ENCODE peak calls at places on chromosomes 6 and 20, in six cellular contexts. F is right cardiac atrium, W is iPS DF 6.9, V is trophoblast cell, U is stomach, A is upper lobe of left lung. N is an unnamed sample. For H3K9me3, the result is how much of the 10 kb centered on the place peaks cover.

GRCh38 chr6:131532476-131533108 is 40.4 kb upstream of the ARG1 start:
- DNase-seq in F (no peak), W (no peak), V (no peak), U (no peak), A (no peak), N (no peak)

GRCh38 chr6:44788387-44788981 is 401.0 kb downstream of the CDC5L start:
- DNase-seq in F (no peak), W (no peak), V (no peak), U (no peak), A (no peak), N (no peak)

GRCh38 chr6:108616973-108617372 is 56.3 kb downstream of the FOXO3 start:
- DNase-seq in F (no peak), W (no peak), V (no peak), U (no peak), A (no peak), N (no peak)

GRCh38 chr20:20606046-20606445 is 106.4 kb downstream of the RALGAPA2 start:
- DNase-seq in F (no peak), W (no peak), V (no peak), U (no peak), A (no peak), N (no peak)

GRCh38 chr20:53079883-53080282 is 107.7 kb downstream of the TSHZ2 start:
- DNase-seq in F (no peak), W (no peak), V (no peak), U (no peak), A (no peak), N (no peak)

GRCh38 chr20:57657537-57658446 is 37.6 kb upstream of the ZBP1 start:
- DNase-seq in F (peak), W (no peak), V (no peak), U (peak), A (peak), N (peak)

GRCh38 chr20:19913927-19914614 is 103.1 kb upstream of the NAA20 start:
- DNase-seq in F (no peak), W (no peak), V (peak), U (no peak), A (no peak), N (no peak)

GRCh38 chr20:36527331-36528125 is 13.8 kb upstream of the MYL9 start:
- DNase-seq in F (peak), W (no peak), V (no peak), U (no peak), A (no peak), N (no peak)

GRCh38 chr20:48238326-48238725 is 453.0 kb upstream of the SULF2 start:
- DNase-seq in F (no peak), W (no peak), V (no peak), U (no peak), A (no peak), N (no peak)

GRCh38 chr20:46520976-46521579 is 7.7 kb upstream of the ZNF334 start:
- DNase-seq in F (peak), W (peak), V (peak), U (peak), A (peak), N (no peak)

GRCh38 chr20:44079968-44080560 is 106.9 kb downstream of the JPH2 start:
- DNase-seq in F (no peak), W (no peak), V (no peak), U (no peak), A (no peak), N (no peak)

GRCh38 chr6:131754715-131755567 is 44.1 kb upstream of the CTAGE9 start:
- DNase-seq in F (no peak), W (no peak), V (no peak), U (no peak), A (no peak), N (no peak)

GRCh38 chr20:8361008-8361652 is 229.1 kb downstream of the PLCB1 start:
- DNase-seq in F (no peak), W (no peak), V (peak), U (no peak), A (no peak), N (no peak)

GRCh38 chr20:15045246-15045645 is 707.8 kb upstream of the FLRT3 start:
- DNase-seq in F (peak), W (no peak), V (peak), U (no peak), A (peak), N (no peak)

GRCh38 chr20:59752704-59753460 is 148.5 kb downstream of the PHACTR3 start:
- DNase-seq in F (no peak), W (no peak), V (no peak), U (no peak), A (no peak), N (no peak)

GRCh38 chr6:338815-339262 is 46.6 kb downstream of the DUSP22 start:
- DNase-seq in F (no peak), W (no peak), V (no peak), U (no peak), A (no peak), N (no peak)

GRCh38 chr6:75210885-75211739 is 5.3 kb upstream of the COL12A1 start:
- DNase-seq in F (no peak), W (no peak), V (peak), U (peak), A (peak), N (no peak)

GRCh38 chr6:13431861-13432465 is 55.4 kb downstream of the GFOD1 start:
- DNase-seq in F (no peak), W (no peak), V (no peak), U (no peak), A (no peak), N (no peak)

GRCh38 chr20:48877299-48877698 is 44.2 kb upstream of the ARFGEF2 start:
- DNase-seq in F (no peak), W (no peak), V (no peak), U (no peak), A (no peak), N (no peak)

GRCh38 chr6:152099816-152100618 is 292.5 kb downstream of the ESR1 start:
- DNase-seq in F (peak), W (no peak), V (peak), U (no peak), A (peak), N (no peak)

GRCh38 chr6:149084026-149084425 is 233.5 kb upstream of the TAB2 start:
- DNase-seq in F (no peak), W (no peak), V (peak), U (no peak), A (no peak), N (no peak)

GRCh38 chr6:158472453-158472852 is 87.4 kb upstream of the TMEM181 start:
- DNase-seq in F (no peak), W (no peak), V (no peak), U (no peak), A (no peak), N (no peak)

GRCh38 chr6:113694278-113695077 is 162.7 kb upstream of the MARCKS start:
- DNase-seq in F (no peak), W (no peak), V (peak), U (no peak), A (no peak), N (no peak)

GRCh38 chr6:13812359-13812642 is 2.1 kb downstream of the MCUR1 start:
- DNase-seq in F (no peak), W (no peak), V (no peak), U (no peak), A (no peak), N (no peak)

GRCh38 chr6:170132011-170132521 is 158.8 kb downstream of the DLL1 start:
- DNase-seq in F (peak), W (no peak), V (no peak), U (peak), A (peak), N (no peak)

GRCh38 chr6:109393882-109394281 is 11.6 kb upstream of the CD164 start:
- DNase-seq in F (no peak), W (no peak), V (peak), U (no peak), A (peak), N (no peak)

GRCh38 chr20:47544240-47544639 is 42.6 kb downstream of the NCOA3 start:
- DNase-seq in F (no peak), W (no peak), V (no peak), U (no peak), A (no peak), N (no peak)

GRCh38 chr20:33897313-33897912 is 86.3 kb downstream of the CHMP4B start:
- DNase-seq in F (no peak), W (no peak), V (peak), U (no peak), A (no peak), N (no peak)

GRCh38 chr6:25103603-25104002 is 167.8 kb upstream of the RIPOR2 start:
- DNase-seq in F (no peak), W (no peak), V (no peak), U (no peak), A (no peak), N (no peak)

GRCh38 chr20:31608256-31608980 is 3.3 kb downstream of the ID1 start:
- DNase-seq in F (peak), W (no peak), V (peak), U (peak), A (peak), N (no peak)

GRCh38 chr6:148548065-148548748 is 198.6 kb upstream of the UST start:
- DNase-seq in F (peak), W (no peak), V (no peak), U (no peak), A (no peak), N (no peak)

GRCh38 chr6:34235605-34236422 is 859 bp upstream of the HMGA1 start:
- DNase-seq in F (peak), W (no peak), V (peak), U (peak), A (peak), N (peak)

GRCh38 chr6:74073429-74073828 is 377.4 kb downstream of the CD109 start:
- DNase-seq in F (no peak), W (no peak), V (no peak), U (no peak), A (no peak), N (no peak)

GRCh38 chr6:13615802-13616140 is 636 bp downstream of the NOL7 start:
- DNase-seq in F (peak), W (no peak), V (peak), U (peak), A (peak), N (peak)

GRCh38 chr6:21922086-21922485 is 328.5 kb downstream of the SOX4 start:
- DNase-seq in F (no peak), W (no peak), V (peak), U (no peak), A (no peak), N (no peak)

DNA sequence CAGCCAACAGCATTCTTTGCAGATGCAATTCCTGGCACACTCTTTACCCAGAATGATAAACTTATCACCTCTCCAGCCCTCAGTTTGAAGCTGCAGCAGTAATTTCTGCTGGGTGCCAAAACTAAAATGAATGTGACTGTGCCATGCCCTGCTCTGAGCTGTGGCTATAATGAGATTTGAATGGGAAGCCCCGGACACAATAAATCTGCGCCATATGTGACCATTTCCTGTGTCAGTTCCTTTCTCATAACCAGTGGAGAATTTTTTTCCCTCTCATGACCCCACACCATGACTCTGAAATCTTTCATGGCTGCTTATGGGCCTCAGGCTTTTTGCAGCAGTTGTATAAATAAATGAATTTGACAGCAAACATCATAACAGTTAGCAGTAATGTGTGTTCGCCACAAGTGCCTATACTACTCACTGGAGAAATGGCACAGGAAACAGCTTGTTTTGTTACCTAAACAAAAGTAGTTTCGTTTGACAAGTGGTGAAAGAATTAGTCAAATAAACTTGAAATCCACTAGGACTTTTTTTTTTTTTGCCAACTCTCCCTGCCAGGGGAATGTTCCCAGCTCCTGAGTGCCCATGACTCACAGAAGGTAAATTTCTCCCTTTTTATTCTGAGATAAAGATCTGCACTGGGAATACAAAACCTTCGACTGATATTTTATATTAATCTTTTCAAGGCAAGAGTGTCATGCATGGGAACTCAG is 408.4 kb downstream of the PKHD1 start:
- DNase-seq in F (no peak), W (no peak), V (no peak), U (no peak), A (no peak), N (no peak)
- H3K27ac ChIP-seq in F (peak), W (no peak), V (no peak), U (no peak), A (peak), N (no peak)

GRCh38 chr6:167661456-167662103 is 165.1 kb upstream of the AFDN start:
- DNase-seq in F (peak), W (no peak), V (no peak), U (no peak), A (no peak), N (no peak)
- H3K9me3 ChIP-seq in F (under half), W (under half), V (under half), U (under half), A (under half), N (under half)

DNA sequence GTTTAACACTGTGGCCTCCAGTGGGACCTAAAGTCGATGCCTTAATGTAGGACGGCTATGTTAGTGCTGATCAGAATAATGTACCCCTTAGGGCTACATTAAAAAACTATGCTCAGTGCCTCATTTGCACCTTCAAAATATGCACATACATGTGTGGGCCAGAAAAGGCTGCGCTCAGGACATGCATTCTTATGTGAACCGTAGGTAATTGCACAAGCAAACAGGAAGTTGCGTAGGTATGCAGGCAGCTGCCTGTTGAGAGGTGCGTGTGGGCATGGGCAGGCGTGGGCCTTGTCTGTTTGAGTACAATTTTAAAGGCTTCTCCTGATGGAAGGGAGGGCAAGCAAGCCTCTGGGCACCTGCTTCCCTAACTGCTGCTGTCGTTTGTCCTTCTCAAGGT is 116.2 kb upstream of the JAG1 start:
- DNase-seq in F (no peak), W (no peak), V (peak), U (no peak), A (no peak), N (no peak)
- H3K27ac ChIP-seq in F (no peak), W (no peak), V (no peak), U (no peak), A (no peak), N (no peak)

GRCh38 chr6:121510568-121511177 is 75.2 kb downstream of the GJA1 start:
- DNase-seq in F (no peak), W (no peak), V (no peak), U (no peak), A (no peak), N (no peak)

GRCh38 chr6:121503633-121504032 is 68.2 kb downstream of the GJA1 start:
- DNase-seq in F (no peak), W (no peak), V (no peak), U (no peak), A (no peak), N (no peak)

GRCh38 chr6:121506761-121507754 is 71.6 kb downstream of the GJA1 start:
- DNase-seq in F (no peak), W (no peak), V (no peak), U (no peak), A (peak), N (no peak)

GRCh38 chr6:121504227-121504626 is 68.8 kb downstream of the GJA1 start:
- DNase-seq in F (no peak), W (no peak), V (no peak), U (no peak), A (no peak), N (no peak)

DNA sequence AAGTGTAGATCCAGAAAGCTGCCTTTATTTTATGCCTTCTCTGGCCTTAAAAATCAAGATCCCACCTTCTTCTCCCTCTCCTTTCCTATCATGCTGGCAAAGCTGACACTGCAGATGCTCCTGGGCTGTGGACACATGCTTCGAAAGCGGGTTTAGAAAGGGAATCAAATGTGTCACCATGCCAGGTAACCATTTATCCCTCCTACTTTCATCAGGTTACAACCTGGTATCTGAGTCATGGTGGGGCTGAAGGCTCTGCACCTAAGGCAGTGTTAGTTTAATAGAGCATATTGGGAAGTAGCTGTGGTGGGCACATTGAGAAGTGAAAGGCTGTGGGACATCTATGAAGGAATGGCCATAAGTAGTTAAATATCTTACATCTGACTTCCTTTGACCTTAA is 69.8 kb downstream of the GJA1 start:
- DNase-seq in F (no peak), W (no peak), V (no peak), U (no peak), A (no peak), N (no peak)
- H3K9me3 ChIP-seq in F (under half), W (under half), V (under half), U (under half), A (under half), N (under half)